ENCODE peak calls at places on chromosomes 11 and 22, in five cellular contexts. L, Y, E, Z and N are unnamed samples.

GRCh38 chr11:7775689-7776088 is 21.1 kb downstream of the OR5P2 start:
- DNase-seq in L (no peak), Y (peak; percentile 33), E (no peak), Z (no peak), N (no peak)

GRCh38 chr22:49239264-49240015 is 588.2 kb downstream of the BRD1 start:
- DNase-seq in L (no peak), Y (no peak), E (peak; percentile 70), Z (no peak), N (no peak)

GRCh38 chr11:46389450-46390330 is 1.9 kb downstream of the CHRM4 start:
- DNase-seq in L (peak; percentile 80), Y (peak; percentile 72), E (no peak), Z (peak; percentile 71), N (peak; percentile 49)

GRCh38 chr22:24559471-24559870 is 3.7 kb downstream of the SNRPD3 start:
- DNase-seq in L (peak; percentile 10), Y (no peak), E (no peak), Z (no peak), N (no peak)

GRCh38 chr11:45259607-45260006 is 26.5 kb downstream of the SYT13 start:
- DNase-seq in L (no peak), Y (peak; percentile 22), E (no peak), Z (no peak), N (peak; percentile 43)

GRCh38 chr11:116895053-116895757 is 57.8 kb upstream of the APOA1 start:
- DNase-seq in L (peak; percentile 38), Y (peak; percentile 27), E (no peak), Z (peak; percentile 23), N (no peak)

GRCh38 chr11:81647374-81647773 is 1086.3 kb downstream of the FAM181B start:
- DNase-seq in L (no peak), Y (no peak), E (no peak), Z (no peak), N (no peak)

GRCh38 chr22:42316988-42317387 is 46.5 kb upstream of the TCF20 start:
- DNase-seq in L (peak; percentile 51), Y (peak; percentile 77), E (no peak), Z (no peak), N (peak; percentile 44)

GRCh38 chr11:117572671-117573070 is 224.3 kb downstream of the DSCAML1 start:
- DNase-seq in L (no peak), Y (no peak), E (peak; percentile 29), Z (no peak), N (no peak)

GRCh38 chr11:47716692-47717091 is 1.5 kb upstream of the AGBL2 start:
- DNase-seq in L (no peak), Y (peak; percentile 14), E (no peak), Z (peak; percentile 20), N (no peak)

GRCh38 chr11:60345489-60345888 is 18.4 kb downstream of the MS4A6E start:
- DNase-seq in L (peak; percentile 52), Y (peak; percentile 15), E (no peak), Z (peak; percentile 50), N (no peak)

GRCh38 chr11:31926816-31927528 is 115.8 kb upstream of the PAX6 start:
- DNase-seq in L (no peak), Y (no peak), E (no peak), Z (no peak), N (no peak)

GRCh38 chr11:31919175-31919574 is 108.1 kb upstream of the PAX6 start:
- DNase-seq in L (no peak), Y (no peak), E (no peak), Z (no peak), N (no peak)

GRCh38 chr11:31927982-31928381 is 116.9 kb upstream of the PAX6 start:
- DNase-seq in L (no peak), Y (no peak), E (no peak), Z (no peak), N (no peak)

GRCh38 chr11:31921066-31921465 is 109.9 kb upstream of the PAX6 start:
- DNase-seq in L (no peak), Y (no peak), E (no peak), Z (no peak), N (peak; percentile 61)

DNA sequence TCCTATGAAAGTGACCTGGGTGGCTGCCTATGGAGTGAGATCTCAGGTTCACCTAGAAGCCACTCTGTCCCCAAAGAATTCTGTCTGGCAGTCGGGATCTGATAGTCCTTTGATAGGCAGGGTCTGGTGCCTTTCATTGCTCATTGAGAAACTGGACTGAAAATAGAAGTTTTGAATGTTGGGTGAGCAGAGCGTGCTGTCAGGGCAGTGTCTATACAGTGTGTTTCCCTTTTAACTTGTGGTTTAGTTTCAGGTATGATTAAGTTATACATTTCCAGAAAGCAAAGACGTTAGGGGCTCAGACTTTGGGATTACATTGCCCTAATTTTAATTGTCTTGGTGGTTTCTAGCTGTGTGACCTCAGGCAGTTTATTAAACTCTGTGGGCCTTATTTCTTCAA is 111.3 kb upstream of the PAX6 start:
- DNase-seq in L (no peak), Y (no peak), E (no peak), Z (no peak), N (no peak)
- TF ChIP-seq CTCF in L (no peak), Y (no peak), E (no peak), Z (no peak), N (no peak)

GRCh38 chr11:69443968-69444364 is 37.5 kb upstream of the LINC01488 start:
- DNase-seq in L (peak; percentile 50), Y (peak; percentile 10), E (no peak), Z (no peak), N (peak; percentile 75)

GRCh38 chr11:69442012-69442806 is 39.3 kb upstream of the LINC01488 start:
- DNase-seq in L (peak; percentile 38), Y (peak; percentile 79), E (no peak), Z (no peak), N (peak; percentile 23)

GRCh38 chr11:69444381-69445130 is 36.9 kb upstream of the LINC01488 start:
- DNase-seq in L (peak; percentile 97), Y (peak; percentile 89), E (no peak), Z (peak; percentile 95), N (peak; percentile 98)

GRCh38 chr11:69442807-69443137 is 38.7 kb upstream of the LINC01488 start:
- DNase-seq in L (peak; percentile 77), Y (peak; percentile 67), E (no peak), Z (no peak), N (peak; percentile 88)

DNA sequence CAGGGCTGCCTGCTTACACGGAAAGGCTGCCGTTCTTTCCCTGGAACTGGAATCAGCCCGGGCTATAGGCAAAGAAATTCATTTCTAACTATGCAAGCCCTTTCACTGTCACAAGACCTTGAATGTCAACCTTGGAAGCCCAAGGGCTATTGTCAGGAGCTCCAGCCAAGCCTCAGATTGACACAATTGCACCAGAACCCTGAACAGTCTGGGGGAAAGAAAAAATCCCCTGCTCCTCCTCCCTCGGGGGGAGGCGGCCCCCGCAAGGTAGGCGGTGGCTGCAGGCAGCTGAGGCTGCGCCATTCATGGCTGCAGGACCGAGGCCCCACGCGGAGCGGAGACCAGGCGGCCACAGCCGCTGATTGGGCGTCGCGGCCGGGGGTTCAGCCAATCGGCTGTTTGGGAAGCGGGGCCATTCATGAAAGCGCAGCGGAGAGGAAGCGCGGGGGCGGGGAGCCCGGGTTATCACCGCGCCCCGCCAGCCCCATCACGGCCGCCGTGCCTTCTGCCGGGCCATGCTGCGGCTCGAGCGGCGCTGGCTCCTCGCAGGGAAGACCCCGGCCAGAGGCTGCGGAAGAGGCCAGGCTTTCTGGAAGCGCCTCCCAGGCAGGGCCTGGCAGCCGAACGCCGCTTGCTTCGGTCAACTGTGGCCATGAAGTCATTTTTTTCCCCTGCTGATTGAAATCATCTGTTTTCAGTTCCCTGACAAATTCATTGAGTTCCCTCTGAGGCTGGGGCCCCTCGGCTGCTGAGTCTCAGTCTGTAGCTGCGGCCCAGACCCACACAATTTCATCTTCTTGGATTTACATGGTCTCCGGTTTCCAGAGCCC is 38.1 kb upstream of the LINC01488 start:
- DNase-seq in L (peak; percentile 99), Y (peak; percentile 82), E (peak; percentile 94), Z (peak; percentile 96), N (peak; percentile 93)
- H3K4me3 ChIP-seq in L (peak overlapping the region; percentile 35), Y (peak overlapping the region; percentile 14), E (peak overlapping the region; percentile 51), Z (peak overlapping the region; percentile 27), N (peak overlapping the region; percentile 59)

DNA sequence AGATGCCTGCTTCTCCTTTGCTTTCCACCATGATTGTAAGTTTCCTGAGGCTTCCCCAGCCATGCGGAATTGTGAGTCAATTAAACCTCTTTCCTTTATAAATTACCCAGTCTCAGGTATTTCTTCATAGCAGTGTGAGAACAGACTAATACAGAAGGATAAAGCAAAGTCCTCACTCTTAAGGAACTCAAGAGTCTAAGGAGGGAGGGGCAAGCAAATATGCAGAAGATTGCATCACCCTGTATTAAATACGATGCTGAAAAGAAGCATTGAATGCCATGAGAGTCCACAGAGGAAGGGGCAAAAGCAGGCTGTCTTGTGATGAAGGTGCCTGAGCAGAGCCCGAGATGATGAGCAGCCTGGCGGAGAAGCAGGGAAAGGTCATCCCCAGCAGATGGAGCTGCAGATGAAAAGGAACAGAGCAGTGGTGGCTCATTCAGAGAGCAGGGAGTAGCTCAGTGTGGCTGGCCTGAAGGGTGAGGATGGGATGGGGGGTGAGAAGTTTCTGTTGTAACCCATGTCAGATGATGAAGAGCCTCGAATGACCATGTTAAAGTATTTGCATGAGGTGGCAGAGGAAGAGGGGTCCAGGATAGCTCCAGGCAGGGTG is 6.3 kb upstream of the IZUMO1R start:
- DNase-seq in L (peak; percentile 17), Y (no peak), E (no peak), Z (no peak), N (no peak)
- TF ChIP-seq CTCF in L (peak; percentile 27), Y (no peak), E (no peak), Z (no peak), N (peak; percentile 26)

GRCh38 chr11:62844154-62844553 is 4.8 kb upstream of the WDR74 start:
- DNase-seq in L (no peak), Y (no peak), E (no peak), Z (no peak), N (no peak)

GRCh38 chr11:62835336-62835735 is 2.7 kb upstream of the TEX54 start:
- DNase-seq in L (no peak), Y (no peak), E (no peak), Z (no peak), N (no peak)

GRCh38 chr11:62841361-62842170 is 2.2 kb upstream of the WDR74 start:
- DNase-seq in L (peak; percentile 96), Y (peak; percentile 97), E (peak; percentile 93), Z (peak; percentile 95), N (peak; percentile 100)

GRCh38 chr11:62842171-62842717 is 2.9 kb upstream of the WDR74 start:
- DNase-seq in L (no peak), Y (no peak), E (no peak), Z (no peak), N (no peak)

DNA sequence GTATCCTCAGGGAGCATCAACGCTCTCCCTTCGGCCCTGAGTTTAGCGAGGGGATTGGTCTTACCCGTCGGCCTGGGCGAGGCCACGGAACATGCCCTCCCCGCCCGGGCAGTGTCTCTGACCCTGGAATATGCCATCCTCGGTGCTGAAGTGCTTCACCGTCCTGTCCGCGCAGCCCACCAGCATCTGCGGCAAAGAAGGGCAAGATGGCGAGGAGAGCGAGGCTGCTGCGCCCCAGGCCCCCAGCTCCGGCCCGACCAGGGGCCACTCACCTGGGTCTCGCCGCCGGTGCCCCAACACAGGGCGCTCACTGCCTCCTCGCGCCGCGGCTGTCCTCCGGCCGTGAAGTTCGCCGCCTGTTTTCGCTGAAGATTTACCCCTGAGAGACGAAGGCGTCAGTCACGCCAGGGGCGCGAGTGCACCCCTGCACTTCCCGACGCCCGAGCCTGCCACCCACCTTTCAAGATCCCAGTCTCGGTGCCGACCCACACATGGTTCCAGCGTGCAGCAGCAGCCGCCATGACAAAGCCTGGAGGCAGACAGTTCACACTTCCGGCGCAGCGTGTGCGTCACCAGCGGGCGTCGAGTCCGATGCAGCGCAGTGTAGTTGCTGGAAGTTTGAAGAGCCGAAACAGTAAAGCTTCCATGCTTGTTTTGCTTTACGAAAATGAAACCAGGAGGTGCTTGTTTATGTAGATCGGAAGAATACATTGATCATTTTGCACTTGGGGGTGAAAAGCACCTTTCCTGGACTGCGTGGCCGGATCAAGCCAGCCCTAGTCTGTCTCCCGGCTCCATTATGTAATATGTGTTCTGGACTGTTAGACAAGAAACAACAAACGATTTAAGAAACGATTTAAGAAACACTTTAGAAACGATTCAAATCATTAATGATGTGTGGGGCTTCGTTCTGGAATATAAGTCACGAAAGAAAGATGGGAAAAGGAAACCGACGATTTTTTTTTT is at the start of gene WDR74:
- DNase-seq in L (peak; percentile 96), Y (peak; percentile 95), E (peak; percentile 95), Z (peak; percentile 95), N (peak; percentile 88)
- H3K4me3 ChIP-seq in L (peak within 1 kb of the TSS; percentile 93), Y (peak within 1 kb of the TSS; percentile 97), E (peak within 1 kb of the TSS; percentile 92), Z (peak within 1 kb of the TSS; percentile 92), N (peak within 1 kb of the TSS; percentile 94)

GRCh38 chr11:77468527-77468926 is 5.4 kb downstream of the PAK1 start:
- DNase-seq in L (no peak), Y (no peak), E (no peak), Z (no peak), N (no peak)
- TF ChIP-seq CTCF in L (no peak), Y (no peak), E (no peak), Z (no peak), N (no peak)